ENCODE peak calls at places on chromosomes 12 and 14, in six cellular contexts. One of them, this sample, is unnamed.

GRCh38 chr12:118350908-118351592 is 21.7 kb downstream of the TAOK3 start:
- DNase-seq in amniotic stem cell: no peak
- DNase-seq in NCI-H345: no peak
- DNase-seq in NK-92 treated with Interleukin-12 subunit alpha and Interleukin-12 subunit beta, amount 100 ng/mL, for 24 hours: no peak
- DNase-seq in NCI-H2227 treated with DMSO at 0.1 percent for 48 hours: no peak
- DNase-seq in cardiac muscle cell: no peak
- DNase-seq in this sample: no peak

GRCh38 chr12:70248916-70249315 is 5.7 kb downstream of the CNOT2 start:
- DNase-seq in amniotic stem cell: no peak
- DNase-seq in NCI-H345: no peak
- DNase-seq in NK-92 treated with Interleukin-12 subunit alpha and Interleukin-12 subunit beta, amount 100 ng/mL, for 24 hours: no peak
- DNase-seq in NCI-H2227 treated with DMSO at 0.1 percent for 48 hours: no peak
- DNase-seq in cardiac muscle cell: peak
- DNase-seq in this sample: no peak

GRCh38 chr14:95432152-95433093 is 84.0 kb downstream of the SYNE3 start:
- DNase-seq in amniotic stem cell: no peak
- DNase-seq in NCI-H345: no peak
- DNase-seq in NK-92 treated with Interleukin-12 subunit alpha and Interleukin-12 subunit beta, amount 100 ng/mL, for 24 hours: no peak
- DNase-seq in NCI-H2227 treated with DMSO at 0.1 percent for 48 hours: no peak
- DNase-seq in cardiac muscle cell: peak
- DNase-seq in this sample: no peak

GRCh38 chr12:76035045-76035444 is 3.5 kb upstream of the PHLDA1 start:
- DNase-seq in amniotic stem cell: no peak
- DNase-seq in NCI-H345: no peak
- DNase-seq in NK-92 treated with Interleukin-12 subunit alpha and Interleukin-12 subunit beta, amount 100 ng/mL, for 24 hours: no peak
- DNase-seq in NCI-H2227 treated with DMSO at 0.1 percent for 48 hours: no peak
- DNase-seq in cardiac muscle cell: no peak
- DNase-seq in this sample: no peak

GRCh38 chr12:49827351-49828099 is 688 bp downstream of the NCKAP5L start:
- DNase-seq in amniotic stem cell: peak
- DNase-seq in NCI-H345: peak
- DNase-seq in NK-92 treated with Interleukin-12 subunit alpha and Interleukin-12 subunit beta, amount 100 ng/mL, for 24 hours: no peak
- DNase-seq in NCI-H2227 treated with DMSO at 0.1 percent for 48 hours: peak
- DNase-seq in cardiac muscle cell: peak
- DNase-seq in this sample: no peak

GRCh38 chr14:74404435-74404834 is 21.6 kb downstream of the SYNDIG1L start:
- DNase-seq in amniotic stem cell: no peak
- DNase-seq in NCI-H345: no peak
- DNase-seq in NK-92 treated with Interleukin-12 subunit alpha and Interleukin-12 subunit beta, amount 100 ng/mL, for 24 hours: no peak
- DNase-seq in NCI-H2227 treated with DMSO at 0.1 percent for 48 hours: no peak
- DNase-seq in cardiac muscle cell: no peak
- DNase-seq in this sample: no peak

GRCh38 chr14:88323086-88323519 is at the start of gene KCNK10:
- DNase-seq in amniotic stem cell: no peak
- DNase-seq in NCI-H345: peak
- DNase-seq in NK-92 treated with Interleukin-12 subunit alpha and Interleukin-12 subunit beta, amount 100 ng/mL, for 24 hours: no peak
- DNase-seq in NCI-H2227 treated with DMSO at 0.1 percent for 48 hours: no peak
- DNase-seq in cardiac muscle cell: peak
- DNase-seq in this sample: no peak

GRCh38 chr12:67827820-67828383 is 161.3 kb upstream of the IFNG-AS1 start:
- DNase-seq in amniotic stem cell: peak
- DNase-seq in NCI-H345: no peak
- DNase-seq in NK-92 treated with Interleukin-12 subunit alpha and Interleukin-12 subunit beta, amount 100 ng/mL, for 24 hours: no peak
- DNase-seq in NCI-H2227 treated with DMSO at 0.1 percent for 48 hours: peak
- DNase-seq in cardiac muscle cell: peak
- DNase-seq in this sample: no peak

GRCh38 chr14:94992046-94992445 is 165.3 kb downstream of the DICER1 start:
- DNase-seq in amniotic stem cell: no peak
- DNase-seq in NCI-H345: no peak
- DNase-seq in NK-92 treated with Interleukin-12 subunit alpha and Interleukin-12 subunit beta, amount 100 ng/mL, for 24 hours: no peak
- DNase-seq in NCI-H2227 treated with DMSO at 0.1 percent for 48 hours: no peak
- DNase-seq in cardiac muscle cell: no peak
- DNase-seq in this sample: no peak

GRCh38 chr14:87873741-87874140 is 119.2 kb downstream of the GALC start:
- DNase-seq in amniotic stem cell: no peak
- DNase-seq in NCI-H345: no peak
- DNase-seq in NK-92 treated with Interleukin-12 subunit alpha and Interleukin-12 subunit beta, amount 100 ng/mL, for 24 hours: no peak
- DNase-seq in NCI-H2227 treated with DMSO at 0.1 percent for 48 hours: no peak
- DNase-seq in cardiac muscle cell: no peak
- DNase-seq in this sample: no peak

GRCh38 chr14:64387232-64387737 is 868 bp upstream of the MTHFD1 start:
- DNase-seq in amniotic stem cell: no peak
- DNase-seq in NCI-H345: peak
- DNase-seq in NK-92 treated with Interleukin-12 subunit alpha and Interleukin-12 subunit beta, amount 100 ng/mL, for 24 hours: no peak
- DNase-seq in NCI-H2227 treated with DMSO at 0.1 percent for 48 hours: peak
- DNase-seq in cardiac muscle cell: peak
- DNase-seq in this sample: no peak

GRCh38 chr14:38882533-38882932 is 220.5 kb downstream of the SEC23A start:
- DNase-seq in amniotic stem cell: no peak
- DNase-seq in NCI-H345: peak
- DNase-seq in NK-92 treated with Interleukin-12 subunit alpha and Interleukin-12 subunit beta, amount 100 ng/mL, for 24 hours: no peak
- DNase-seq in NCI-H2227 treated with DMSO at 0.1 percent for 48 hours: no peak
- DNase-seq in cardiac muscle cell: no peak
- DNase-seq in this sample: no peak

GRCh38 chr14:51449666-51450061 is 202.0 kb upstream of the FRMD6 start:
- DNase-seq in amniotic stem cell: no peak
- DNase-seq in NCI-H345: no peak
- DNase-seq in NK-92 treated with Interleukin-12 subunit alpha and Interleukin-12 subunit beta, amount 100 ng/mL, for 24 hours: no peak
- DNase-seq in NCI-H2227 treated with DMSO at 0.1 percent for 48 hours: no peak
- DNase-seq in cardiac muscle cell: no peak
- DNase-seq in this sample: no peak

GRCh38 chr12:4137441-4137840 is 136.1 kb upstream of the CCND2 start:
- DNase-seq in amniotic stem cell: no peak
- DNase-seq in NCI-H345: no peak
- DNase-seq in NK-92 treated with Interleukin-12 subunit alpha and Interleukin-12 subunit beta, amount 100 ng/mL, for 24 hours: no peak
- DNase-seq in NCI-H2227 treated with DMSO at 0.1 percent for 48 hours: no peak
- DNase-seq in cardiac muscle cell: no peak
- DNase-seq in this sample: no peak

GRCh38 chr14:57275023-57275664 is 6.4 kb downstream of the AP5M1 start:
- DNase-seq in amniotic stem cell: no peak
- DNase-seq in NCI-H345: no peak
- DNase-seq in NK-92 treated with Interleukin-12 subunit alpha and Interleukin-12 subunit beta, amount 100 ng/mL, for 24 hours: no peak
- DNase-seq in NCI-H2227 treated with DMSO at 0.1 percent for 48 hours: no peak
- DNase-seq in cardiac muscle cell: no peak
- DNase-seq in this sample: no peak

GRCh38 chr12:83996671-83997070 is 915.9 kb downstream of the SLC6A15 start:
- DNase-seq in amniotic stem cell: no peak
- DNase-seq in NCI-H345: no peak
- DNase-seq in NK-92 treated with Interleukin-12 subunit alpha and Interleukin-12 subunit beta, amount 100 ng/mL, for 24 hours: no peak
- DNase-seq in NCI-H2227 treated with DMSO at 0.1 percent for 48 hours: no peak
- DNase-seq in cardiac muscle cell: no peak
- DNase-seq in this sample: no peak

GRCh38 chr12:4448943-4449861 is 3.6 kb upstream of the FGF6 start:
- DNase-seq in amniotic stem cell: no peak
- DNase-seq in NCI-H345: no peak
- DNase-seq in NK-92 treated with Interleukin-12 subunit alpha and Interleukin-12 subunit beta, amount 100 ng/mL, for 24 hours: no peak
- DNase-seq in NCI-H2227 treated with DMSO at 0.1 percent for 48 hours: no peak
- DNase-seq in cardiac muscle cell: no peak
- DNase-seq in this sample: no peak

GRCh38 chr12:49967777-49968250 is 4.9 kb upstream of the AQP6 start:
- DNase-seq in amniotic stem cell: no peak
- DNase-seq in NCI-H345: no peak
- DNase-seq in NK-92 treated with Interleukin-12 subunit alpha and Interleukin-12 subunit beta, amount 100 ng/mL, for 24 hours: no peak
- DNase-seq in NCI-H2227 treated with DMSO at 0.1 percent for 48 hours: no peak
- DNase-seq in cardiac muscle cell: no peak
- DNase-seq in this sample: no peak

GRCh38 chr14:21863289-21863688 is 189.7 kb upstream of the OR4E1 start:
- DNase-seq in amniotic stem cell: no peak
- DNase-seq in NCI-H345: no peak
- DNase-seq in NK-92 treated with Interleukin-12 subunit alpha and Interleukin-12 subunit beta, amount 100 ng/mL, for 24 hours: no peak
- DNase-seq in NCI-H2227 treated with DMSO at 0.1 percent for 48 hours: no peak
- DNase-seq in cardiac muscle cell: no peak
- DNase-seq in this sample: no peak

GRCh38 chr12:114671321-114671663 is 12.7 kb downstream of the TBX3 start:
- DNase-seq in amniotic stem cell: no peak
- DNase-seq in NCI-H345: no peak
- DNase-seq in NK-92 treated with Interleukin-12 subunit alpha and Interleukin-12 subunit beta, amount 100 ng/mL, for 24 hours: no peak
- DNase-seq in NCI-H2227 treated with DMSO at 0.1 percent for 48 hours: no peak
- DNase-seq in cardiac muscle cell: no peak
- DNase-seq in this sample: no peak

GRCh38 chr12:52195065-52195730 is 3.4 kb upstream of the KRT80 start:
- DNase-seq in amniotic stem cell: no peak
- DNase-seq in NCI-H345: no peak
- DNase-seq in NK-92 treated with Interleukin-12 subunit alpha and Interleukin-12 subunit beta, amount 100 ng/mL, for 24 hours: no peak
- DNase-seq in NCI-H2227 treated with DMSO at 0.1 percent for 48 hours: no peak
- DNase-seq in cardiac muscle cell: peak
- DNase-seq in this sample: no peak

GRCh38 chr12:92464911-92465310 is 237.9 kb upstream of the PLEKHG7 start:
- DNase-seq in amniotic stem cell: no peak
- DNase-seq in NCI-H345: no peak
- DNase-seq in NK-92 treated with Interleukin-12 subunit alpha and Interleukin-12 subunit beta, amount 100 ng/mL, for 24 hours: no peak
- DNase-seq in NCI-H2227 treated with DMSO at 0.1 percent for 48 hours: no peak
- DNase-seq in cardiac muscle cell: no peak
- DNase-seq in this sample: no peak

GRCh38 chr12:80241576-80242273 is 142.4 kb downstream of the OTOGL start:
- DNase-seq in amniotic stem cell: peak
- DNase-seq in NCI-H345: no peak
- DNase-seq in NK-92 treated with Interleukin-12 subunit alpha and Interleukin-12 subunit beta, amount 100 ng/mL, for 24 hours: no peak
- DNase-seq in NCI-H2227 treated with DMSO at 0.1 percent for 48 hours: no peak
- DNase-seq in cardiac muscle cell: no peak
- DNase-seq in this sample: no peak

GRCh38 chr12:126663304-126664094 is 1598.3 kb downstream of the AACS start:
- DNase-seq in amniotic stem cell: no peak
- DNase-seq in NCI-H345: no peak
- DNase-seq in NK-92 treated with Interleukin-12 subunit alpha and Interleukin-12 subunit beta, amount 100 ng/mL, for 24 hours: no peak
- DNase-seq in NCI-H2227 treated with DMSO at 0.1 percent for 48 hours: no peak
- DNase-seq in cardiac muscle cell: peak
- DNase-seq in this sample: no peak

GRCh38 chr14:105927094-105927475 is 400.7 kb downstream of the TMEM121 start:
- DNase-seq in amniotic stem cell: no peak
- DNase-seq in NCI-H345: no peak
- DNase-seq in NK-92 treated with Interleukin-12 subunit alpha and Interleukin-12 subunit beta, amount 100 ng/mL, for 24 hours: no peak
- DNase-seq in NCI-H2227 treated with DMSO at 0.1 percent for 48 hours: no peak
- DNase-seq in cardiac muscle cell: no peak
- DNase-seq in this sample: no peak

GRCh38 chr14:45085004-45085403 is 1.1 kb downstream of the PRPF39 start:
- DNase-seq in amniotic stem cell: no peak
- DNase-seq in NCI-H345: no peak
- DNase-seq in NK-92 treated with Interleukin-12 subunit alpha and Interleukin-12 subunit beta, amount 100 ng/mL, for 24 hours: no peak
- DNase-seq in NCI-H2227 treated with DMSO at 0.1 percent for 48 hours: no peak
- DNase-seq in cardiac muscle cell: peak
- DNase-seq in this sample: no peak

GRCh38 chr14:100309028-100309718 is 2.9 kb upstream of the SLC25A29 start:
- DNase-seq in amniotic stem cell: no peak
- DNase-seq in NCI-H345: no peak
- DNase-seq in NK-92 treated with Interleukin-12 subunit alpha and Interleukin-12 subunit beta, amount 100 ng/mL, for 24 hours: no peak
- DNase-seq in NCI-H2227 treated with DMSO at 0.1 percent for 48 hours: no peak
- DNase-seq in cardiac muscle cell: no peak
- DNase-seq in this sample: no peak

GRCh38 chr12:51593539-51593938 is 2.5 kb downstream of the SCN8A start:
- DNase-seq in amniotic stem cell: no peak
- DNase-seq in NCI-H345: no peak
- DNase-seq in NK-92 treated with Interleukin-12 subunit alpha and Interleukin-12 subunit beta, amount 100 ng/mL, for 24 hours: no peak
- DNase-seq in NCI-H2227 treated with DMSO at 0.1 percent for 48 hours: no peak
- DNase-seq in cardiac muscle cell: peak
- DNase-seq in this sample: no peak

GRCh38 chr14:87450193-87450592 is 542.8 kb downstream of the GALC start:
- DNase-seq in amniotic stem cell: no peak
- DNase-seq in NCI-H345: no peak
- DNase-seq in NK-92 treated with Interleukin-12 subunit alpha and Interleukin-12 subunit beta, amount 100 ng/mL, for 24 hours: no peak
- DNase-seq in NCI-H2227 treated with DMSO at 0.1 percent for 48 hours: no peak
- DNase-seq in cardiac muscle cell: no peak
- DNase-seq in this sample: no peak

GRCh38 chr12:55908726-55909512 is 18.8 kb downstream of the PYM1 start:
- DNase-seq in amniotic stem cell: no peak
- DNase-seq in NCI-H345: no peak
- DNase-seq in NK-92 treated with Interleukin-12 subunit alpha and Interleukin-12 subunit beta, amount 100 ng/mL, for 24 hours: no peak
- DNase-seq in NCI-H2227 treated with DMSO at 0.1 percent for 48 hours: no peak
- DNase-seq in cardiac muscle cell: peak
- DNase-seq in this sample: no peak

GRCh38 chr14:95524706-95525512 is 8.5 kb upstream of the SYNE3 start:
- DNase-seq in amniotic stem cell: no peak
- DNase-seq in NCI-H345: peak
- DNase-seq in NK-92 treated with Interleukin-12 subunit alpha and Interleukin-12 subunit beta, amount 100 ng/mL, for 24 hours: peak
- DNase-seq in NCI-H2227 treated with DMSO at 0.1 percent for 48 hours: no peak
- DNase-seq in cardiac muscle cell: no peak
- DNase-seq in this sample: no peak

This sample was measured in NCI-H2107.